ENCODE peak calls at places on chromosomes 6 and 20, in six cellular contexts. Q is AG04450, S is left ventricle myocardium inferior, Y is foreskin fibroblast, D is psoas muscle, C is tibial nerve. T is an unnamed sample.
A peak's percentile ranks its signal among the peaks of the same experiment; 100 is the strongest.

GRCh38 chr6:140985679-140986275 is 1146.9 kb upstream of the GJE1 start:
- DNase-seq in Q (no peak), S (no peak), Y (no peak), D (no peak), C (no peak), T (no peak)

GRCh38 chr6:137025786-137026730 is 18.7 kb downstream of the IL20RA start:
- DNase-seq in Q (no peak), S (no peak), Y (no peak), D (no peak), C (no peak), T (no peak)

GRCh38 chr20:47318027-47318595 is 38.4 kb downstream of the ZMYND8 start:
- DNase-seq in Q (no peak), S (no peak), Y (peak; percentile 92), D (no peak), C (no peak), T (peak; percentile 48)

GRCh38 chr20:10611357-10611756 is 62.4 kb downstream of the JAG1 start:
- DNase-seq in Q (no peak), S (peak; percentile 63), Y (peak; percentile 63), D (peak; percentile 55), C (no peak), T (no peak)

GRCh38 chr6:135014353-135014832 is 40.2 kb downstream of the HBS1L start:
- DNase-seq in Q (no peak), S (no peak), Y (no peak), D (no peak), C (no peak), T (no peak)

GRCh38 chr6:30752164-30752927 is 8.0 kb upstream of the IER3 start:
- DNase-seq in Q (peak; percentile 99), S (peak; percentile 91), Y (peak; percentile 100), D (peak; percentile 98), C (peak; percentile 82), T (no peak)

GRCh38 chr6:71250050-71250689 is 38.4 kb upstream of the OGFRL1 start:
- DNase-seq in Q (peak; percentile 29), S (no peak), Y (peak; percentile 86), D (no peak), C (peak; percentile 25), T (peak; percentile 41)

GRCh38 chr6:38715016-38715809 is at the start of gene DNAH8:
- DNase-seq in Q (no peak), S (no peak), Y (peak; percentile 30), D (no peak), C (no peak), T (no peak)

GRCh38 chr6:30985490-30985889 is 2.0 kb downstream of the MUC21 start:
- DNase-seq in Q (no peak), S (no peak), Y (no peak), D (no peak), C (no peak), T (no peak)

GRCh38 chr6:44127186-44128019 is at the start of the genes MRPL14 and TMEM63B:
- DNase-seq in Q (peak; percentile 54), S (peak; percentile 86), Y (peak; percentile 97), D (peak; percentile 89), C (peak; percentile 66), T (peak; percentile 78)

GRCh38 chr20:50190251-50191064 is at the start of gene CEBPB:
- DNase-seq in Q (peak; percentile 76), S (peak; percentile 88), Y (peak; percentile 96), D (peak; percentile 92), C (peak; percentile 90), T (peak; percentile 75)

GRCh38 chr6:53306819-53307347 is 41.9 kb downstream of the ELOVL5 start:
- DNase-seq in Q (no peak), S (no peak), Y (peak; percentile 54), D (no peak), C (no peak), T (no peak)

GRCh38 chr6:110944681-110945151 is 13.8 kb upstream of the GTF3C6 start:
- DNase-seq in Q (peak; percentile 34), S (no peak), Y (peak; percentile 88), D (no peak), C (no peak), T (peak; percentile 52)

GRCh38 chr6:70270287-70271005 is 32.4 kb downstream of the COL9A1 start:
- DNase-seq in Q (no peak), S (no peak), Y (no peak), D (no peak), C (no peak), T (no peak)

GRCh38 chr20:48619126-48620101 is 208.4 kb downstream of the PREX1 start:
- DNase-seq in Q (no peak), S (peak; percentile 52), Y (peak; percentile 26), D (no peak), C (no peak), T (no peak)

GRCh38 chr6:136761227-136761922 is 30.9 kb downstream of the MAP3K5 start:
- DNase-seq in Q (no peak), S (peak; percentile 52), Y (peak; percentile 63), D (peak; percentile 16), C (peak; percentile 24), T (no peak)

GRCh38 chr6:84150680-84151079 is 76.8 kb downstream of the CEP162 start:
- DNase-seq in Q (peak; percentile 24), S (no peak), Y (peak; percentile 96), D (no peak), C (no peak), T (no peak)

DNA sequence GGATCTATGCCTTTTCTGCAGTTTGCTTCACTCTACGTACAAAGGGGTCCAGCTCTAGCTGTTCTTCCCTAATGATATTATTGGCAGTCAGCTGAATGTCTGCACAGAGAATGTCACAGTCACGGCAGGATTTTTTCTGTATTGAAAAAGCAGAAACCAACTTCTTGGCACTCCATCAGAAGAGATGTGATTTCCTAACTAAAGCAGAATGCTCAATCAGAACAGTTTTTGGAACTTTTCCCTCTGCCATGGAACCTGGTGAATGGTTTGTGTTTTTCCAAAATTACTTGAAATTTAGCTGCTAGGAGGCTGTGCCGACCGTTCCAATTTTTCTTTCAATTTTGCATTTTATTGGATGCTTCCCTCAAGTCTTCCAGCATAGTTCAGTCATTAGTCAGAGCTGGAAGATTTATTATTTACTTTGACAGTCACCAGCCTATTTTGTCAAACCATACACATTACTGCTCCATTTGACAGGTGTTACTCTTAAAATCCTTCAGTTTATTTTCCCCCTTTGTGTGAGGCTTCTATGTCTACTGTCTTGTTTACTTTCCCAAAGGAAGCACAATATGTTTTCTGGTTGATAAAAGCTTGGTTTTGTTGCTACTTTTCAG is 259.6 kb upstream of the EPHA7 start:
- DNase-seq in Q (no peak), S (no peak), Y (peak; percentile 10), D (no peak), C (no peak), T (no peak)
- H3K4me3 ChIP-seq in Q (no peak overlapping the region), S (no peak overlapping the region), Y (no peak overlapping the region), D (no peak overlapping the region), C (no peak overlapping the region), T (no peak overlapping the region)

GRCh38 chr6:118735320-118735719 is 83.9 kb upstream of the CEP85L start:
- DNase-seq in Q (no peak), S (no peak), Y (no peak), D (no peak), C (no peak), T (no peak)
- H3K4me3 ChIP-seq in Q (no peak overlapping the region), S (no peak overlapping the region), Y (no peak overlapping the region), D (no peak overlapping the region), C (no peak overlapping the region), T (no peak overlapping the region)

DNA sequence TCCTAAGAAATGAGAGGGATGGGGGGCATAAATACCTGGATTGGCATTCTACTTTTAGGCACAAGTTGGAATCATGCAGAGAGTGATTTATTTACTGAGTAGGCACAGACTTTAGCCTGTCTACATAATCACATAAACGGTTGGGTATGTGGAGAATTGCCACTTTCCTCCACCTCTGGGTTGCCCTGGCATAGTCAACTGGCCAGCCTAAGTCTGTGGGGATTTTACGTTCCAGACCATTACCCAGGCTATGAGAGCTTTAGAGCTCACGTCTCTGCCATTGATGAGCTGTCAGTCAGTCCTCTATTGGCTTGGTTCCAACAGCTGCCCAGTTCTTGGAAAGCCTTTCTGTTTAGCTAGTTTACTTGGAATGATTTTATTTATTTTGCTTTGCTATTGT is 5.0 kb upstream of the BHLHE23 start:
- DNase-seq in Q (no peak), S (no peak), Y (no peak), D (no peak), C (no peak), T (no peak)
- H3K4me3 ChIP-seq in Q (no peak overlapping the region), S (no peak overlapping the region), Y (no peak overlapping the region), D (no peak overlapping the region), C (no peak overlapping the region), T (no peak overlapping the region)

GRCh38 chr6:10520468-10520867 is 683 bp upstream of the GCNT2 start:
- DNase-seq in Q (no peak), S (no peak), Y (peak; percentile 28), D (no peak), C (no peak), T (peak; percentile 55)
- H3K4me3 ChIP-seq in Q (no peak overlapping the region), S (peak overlapping the region; percentile 61), Y (no peak overlapping the region), D (peak overlapping the region; percentile 45), C (no peak overlapping the region), T (no peak overlapping the region)

GRCh38 chr6:146544783-146545182 is 1.1 kb downstream of the RAB32 start:
- DNase-seq in Q (no peak), S (no peak), Y (peak; percentile 39), D (no peak), C (no peak), T (no peak)
- H3K4me3 ChIP-seq in Q (peak overlapping the region; percentile 93), S (peak overlapping the region; percentile 85), Y (peak overlapping the region; percentile 84), D (peak overlapping the region; percentile 65), C (peak overlapping the region; percentile 85), T (peak overlapping the region; percentile 71)

GRCh38 chr6:108587258-108588059 is 26.7 kb downstream of the FOXO3 start:
- DNase-seq in Q (peak; percentile 70), S (no peak), Y (peak; percentile 94), D (no peak), C (no peak), T (no peak)

GRCh38 chr6:108591040-108591816 is 30.5 kb downstream of the FOXO3 start:
- DNase-seq in Q (no peak), S (no peak), Y (peak; percentile 40), D (no peak), C (no peak), T (no peak)

GRCh38 chr6:108588586-108588985 is 27.9 kb downstream of the FOXO3 start:
- DNase-seq in Q (no peak), S (no peak), Y (peak; percentile 83), D (no peak), C (no peak), T (no peak)

GRCh38 chr6:108585921-108586320 is 25.2 kb downstream of the FOXO3 start:
- DNase-seq in Q (no peak), S (no peak), Y (no peak), D (no peak), C (no peak), T (no peak)

GRCh38 chr6:108589244-108589730 is 28.6 kb downstream of the FOXO3 start:
- DNase-seq in Q (no peak), S (peak; percentile 74), Y (peak; percentile 78), D (peak; percentile 76), C (peak; percentile 76), T (no peak)
- H3K4me3 ChIP-seq in Q (no peak overlapping the region), S (peak overlapping the region; percentile 44), Y (no peak overlapping the region), D (peak overlapping the region; percentile 23), C (no peak overlapping the region), T (no peak overlapping the region)